ENCODE peak calls at places on chromosomes 2 and 18, in nine cellular contexts. Q is GM23248; J is mammary epithelial cell; G is right cardiac atrium; C is CD8-positive, alpha-beta memory T cell; B is CD8-positive, alpha-beta T cell; R is adrenal gland; P is effector memory CD4-positive, alpha-beta T cell; I is RWPE1. K is an unnamed sample.
A peak's percentile ranks its signal among the peaks of the same experiment; 100 is the strongest.

GRCh38 chr2:109452318-109453305 is 161.2 kb downstream of the SEPTIN10 start:
- DNase-seq in I (no peak), B (no peak), J (no peak), G (no peak), C (no peak), P (no peak), R (no peak), Q (no peak), K (no peak)

GRCh38 chr18:44813586-44813985 is 132.9 kb downstream of the SETBP1 start:
- DNase-seq in B (no peak), R (no peak), C (no peak), Q (no peak), J (no peak), G (no peak), P (no peak), I (no peak), K (no peak)

GRCh38 chr2:75523313-75524275 is 37.1 kb downstream of the EVA1A start:
- DNase-seq in I (peak; percentile 85), B (no peak), P (no peak), G (no peak), R (no peak), C (no peak), J (peak; percentile 98), Q (peak; percentile 62), K (peak; percentile 82)

GRCh38 chr2:231118122-231118942 is 6.5 kb downstream of the HTR2B start:
- DNase-seq in P (no peak), C (no peak), R (no peak), Q (no peak), G (no peak), I (no peak), B (no peak), J (no peak), K (no peak)

GRCh38 chr2:70069049-70069448 is 18.2 kb upstream of the PCBP1 start:
- DNase-seq in J (peak; percentile 94), B (peak; percentile 58), P (peak; percentile 63), R (no peak), G (no peak), Q (peak; percentile 74), I (no peak), C (peak; percentile 80), K (peak; percentile 92)

GRCh38 chr2:43009448-43009847 is 217.0 kb downstream of the ZFP36L2 start:
- DNase-seq in I (no peak), G (no peak), J (no peak), B (no peak), R (peak; percentile 5), Q (no peak), P (no peak), C (no peak), K (no peak)

GRCh38 chr2:231685349-231686191 is 22.8 kb upstream of the PTMA start:
- DNase-seq in I (no peak), P (no peak), R (no peak), C (no peak), G (no peak), B (no peak), J (no peak), Q (no peak), K (no peak)

GRCh38 chr2:673615-674318 is 3.4 kb downstream of the TMEM18 start:
- DNase-seq in Q (peak; percentile 81), B (no peak), I (no peak), J (peak; percentile 28), G (no peak), C (no peak), R (no peak), P (no peak), K (no peak)

GRCh38 chr2:145412155-145412554 is 892.2 kb upstream of the ZEB2 start:
- DNase-seq in G (no peak), R (no peak), J (no peak), P (no peak), Q (no peak), C (no peak), B (no peak), I (no peak), K (no peak)

GRCh38 chr2:31937741-31938140 is 73.1 kb downstream of the MEMO1 start:
- DNase-seq in G (no peak), J (no peak), B (no peak), C (no peak), R (no peak), Q (peak; percentile 39), P (no peak), I (no peak), K (no peak)

GRCh38 chr2:53475320-53475719 is 292.3 kb upstream of the CHAC2 start:
- DNase-seq in J (peak; percentile 87), R (no peak), C (no peak), B (no peak), G (no peak), Q (peak; percentile 68), I (peak; percentile 86), P (no peak), K (peak; percentile 60)

GRCh38 chr2:100161940-100162620 is 19.7 kb upstream of the AFF3 start:
- DNase-seq in I (no peak), J (no peak), G (no peak), P (no peak), Q (no peak), R (no peak), C (no peak), B (no peak), K (no peak)

GRCh38 chr18:24176727-24177416 is 38.0 kb downstream of the CABYR start:
- DNase-seq in C (no peak), G (peak; percentile 68), Q (peak; percentile 66), J (peak; percentile 27), I (peak; percentile 37), B (peak; percentile 22), P (peak; percentile 5), R (peak; percentile 57), K (no peak)

GRCh38 chr2:92074549-92074898 is 2796.7 kb upstream of the TEKT4 start:
- DNase-seq in I (no peak), Q (no peak), R (no peak), P (no peak), G (peak; percentile 47), J (no peak), B (no peak), C (no peak), K (no peak)

GRCh38 chr2:69576895-69577294 is 66.6 kb downstream of the AAK1 start:
- DNase-seq in G (no peak), P (no peak), I (no peak), R (no peak), J (no peak), C (no peak), B (no peak), Q (peak; percentile 41), K (no peak)

GRCh38 chr18:62852851-62853250 is 137.5 kb downstream of the PHLPP1 start:
- DNase-seq in P (no peak), C (no peak), R (no peak), I (no peak), G (no peak), J (peak; percentile 5), B (no peak), Q (peak; percentile 68), K (no peak)

GRCh38 chr2:112881217-112882000 is 29.6 kb upstream of the IL37 start:
- DNase-seq in I (peak; percentile 75), Q (peak; percentile 83), B (no peak), C (no peak), G (no peak), R (no peak), J (peak; percentile 97), P (no peak), K (peak; percentile 72)

GRCh38 chr2:54556659-54557121 is 100.6 kb downstream of the SPTBN1 start:
- DNase-seq in C (no peak), R (no peak), P (no peak), B (no peak), I (no peak), J (peak; percentile 58), Q (peak; percentile 84), G (no peak), K (no peak)

GRCh38 chr2:9803023-9803805 is 40.1 kb upstream of the TAF1B start:
- DNase-seq in R (no peak), I (peak; percentile 50), J (peak; percentile 67), C (no peak), G (no peak), Q (peak; percentile 61), B (no peak), P (no peak), K (no peak)

DNA sequence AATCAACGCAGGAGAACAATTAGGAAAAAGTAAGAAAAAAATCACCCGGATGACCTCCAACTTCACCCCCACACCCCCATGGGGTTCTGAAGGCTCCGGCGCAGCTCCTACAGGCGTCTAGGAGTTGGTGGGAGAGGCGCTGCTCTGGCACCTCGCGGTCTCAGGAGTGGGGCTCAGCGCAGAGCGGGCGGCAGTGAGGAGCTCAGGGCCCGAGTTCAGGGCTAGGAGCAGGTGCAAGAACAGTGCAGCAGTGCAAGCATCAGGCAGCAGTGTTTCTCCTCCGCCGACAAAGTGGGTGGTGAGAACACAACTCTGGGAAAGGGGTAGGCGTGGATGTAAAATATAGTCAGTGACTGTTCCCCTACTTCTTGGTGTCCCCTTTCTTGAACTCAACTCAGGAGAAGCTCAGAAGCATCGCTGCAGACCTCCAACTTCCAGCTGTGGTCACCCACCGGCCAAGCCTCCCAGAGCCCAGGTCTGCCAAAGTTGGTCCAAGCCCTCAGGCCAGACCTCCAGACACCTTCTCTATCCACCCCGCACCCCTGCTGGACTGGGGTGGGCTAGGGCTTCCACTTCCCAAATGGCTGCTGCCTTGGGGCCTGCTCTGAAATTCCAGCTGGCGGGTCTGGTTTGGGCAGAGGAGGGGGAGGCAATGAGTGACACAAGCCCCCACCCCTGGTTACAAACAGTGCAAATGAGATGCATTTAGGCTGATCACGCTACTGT is 14.3 kb downstream of the POU3F3 start:
- DNase-seq in R (no peak), P (no peak), I (no peak), J (no peak), C (no peak), B (no peak), Q (no peak), G (no peak), K (no peak)
- H3K27ac ChIP-seq in R (no peak overlapping the region), P (no peak overlapping the region), I (no peak overlapping the region), J (no peak overlapping the region), C (no peak overlapping the region), B (no peak overlapping the region), Q (no peak overlapping the region), G (no peak overlapping the region), K (no peak overlapping the region)

DNA sequence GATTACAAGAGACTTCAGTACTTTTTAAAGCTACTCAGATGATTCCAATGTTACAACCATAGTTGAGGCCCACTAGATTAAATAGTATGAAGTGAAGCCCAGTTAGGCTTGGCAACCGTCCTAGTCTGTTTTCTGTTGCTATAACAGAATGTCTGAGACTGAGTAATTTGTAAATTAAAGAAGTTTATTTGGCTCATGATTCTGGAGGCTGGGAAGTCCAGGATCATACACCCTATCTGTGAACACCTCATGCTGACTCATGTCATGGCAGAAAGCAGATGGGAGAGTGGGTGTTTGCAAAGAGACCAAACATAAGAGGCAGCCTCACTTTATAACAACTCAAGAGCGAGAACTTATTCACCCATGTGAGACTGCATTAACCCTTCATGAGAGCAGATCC is 63.1 kb downstream of the CCDC150 start:
- DNase-seq in G (no peak), P (no peak), Q (no peak), J (peak; percentile 66), C (no peak), R (no peak), I (no peak), B (no peak), K (no peak)
- H3K27ac ChIP-seq in G (no peak overlapping the region), P (no peak overlapping the region), Q (no peak overlapping the region), J (no peak overlapping the region), C (no peak overlapping the region), R (no peak overlapping the region), I (no peak overlapping the region), B (no peak overlapping the region), K (no peak overlapping the region)

GRCh38 chr2:20625491-20625919 is 25.4 kb downstream of the HS1BP3 start:
- DNase-seq in P (no peak), I (no peak), J (no peak), R (no peak), C (no peak), G (peak; percentile 10), B (no peak), Q (no peak), K (no peak)
- H3K27ac ChIP-seq in P (no peak overlapping the region), I (no peak overlapping the region), J (no peak overlapping the region), R (no peak overlapping the region), C (no peak overlapping the region), G (peak overlapping the region; percentile 79), B (no peak overlapping the region), Q (no peak overlapping the region), K (no peak overlapping the region)

GRCh38 chr18:55337153-55337552 is 250.8 kb downstream of the TCF4 start:
- DNase-seq in G (no peak), I (no peak), J (no peak), R (no peak), C (no peak), B (no peak), P (no peak), Q (no peak), K (no peak)
- H3K27ac ChIP-seq in G (no peak overlapping the region), I (no peak overlapping the region), J (no peak overlapping the region), R (no peak overlapping the region), C (no peak overlapping the region), B (no peak overlapping the region), P (no peak overlapping the region), Q (no peak overlapping the region), K (no peak overlapping the region)

K was measured in epithelial cell of prostate.